ENCODE peak calls at places on chromosome 2, in ten cellular contexts. Y is iPS DF 6.9; X is MG63; M is stimulated activated effector memory CD8-positive, alpha-beta T cell treated with anti-CD3 and anti-CD28 coated beads, Interleukin-12 subunit alpha, Interleukin-12 subunit beta, amount 100 ng/mL, for 72 hours; A is cardiac muscle cell; E is G401; B is neural crest cell; J is GM10248; R is amniotic stem cell; D is GM19239. P is an unnamed sample.

GRCh38 chr2:225437319-225437718 is 37.8 kb downstream of the NYAP2 start:
- DNase-seq in Y (no peak), X (no peak), M (no peak), A (no peak), E (no peak), B (no peak), J (no peak), R (no peak), D (no peak), P (no peak)

GRCh38 chr2:191714925-191715324 is 37.0 kb downstream of the NABP1 start:
- DNase-seq in Y (no peak), X (no peak), M (no peak), A (no peak), E (no peak), B (no peak), J (no peak), R (no peak), D (no peak), P (no peak)

GRCh38 chr2:187718092-187718491 is 163.9 kb upstream of the TFPI start:
- DNase-seq in Y (no peak), X (no peak), M (no peak), A (no peak), E (no peak), B (no peak), J (no peak), R (no peak), D (no peak), P (no peak)

GRCh38 chr2:85243101-85244072 is 84.4 kb downstream of the TGOLN2 start:
- DNase-seq in Y (no peak), X (peak; percentile 13), M (no peak), A (peak; percentile 60), E (no peak), B (peak; percentile 60), J (no peak), R (no peak), D (no peak), P (peak; percentile 42)

GRCh38 chr2:109415460-109416004 is 198.2 kb downstream of the SEPTIN10 start:
- DNase-seq in Y (no peak), X (no peak), M (no peak), A (peak; percentile 23), E (no peak), B (no peak), J (no peak), R (no peak), D (no peak), P (no peak)

GRCh38 chr2:32965523-32966171 is 18.9 kb downstream of the LTBP1 start:
- DNase-seq in Y (no peak), X (no peak), M (no peak), A (no peak), E (no peak), B (no peak), J (no peak), R (no peak), D (no peak), P (no peak)

GRCh38 chr2:233023761-233024410 is 8.6 kb upstream of the NEU2 start:
- DNase-seq in Y (no peak), X (no peak), M (no peak), A (no peak), E (no peak), B (no peak), J (no peak), R (no peak), D (no peak), P (no peak)

GRCh38 chr2:32559136-32559535 is 68.7 kb upstream of the TTC27 start:
- DNase-seq in Y (no peak), X (no peak), M (no peak), A (peak; percentile 22), E (peak; percentile 33), B (no peak), J (no peak), R (no peak), D (no peak), P (peak; percentile 94)

GRCh38 chr2:98912221-98912851 is 23.7 kb downstream of the CRACDL start:
- DNase-seq in Y (no peak), X (peak; percentile 97), M (no peak), A (no peak), E (peak; percentile 61), B (no peak), J (no peak), R (peak; percentile 68), D (no peak), P (peak; percentile 15)

GRCh38 chr2:39141346-39142011 is 20.6 kb upstream of the SOS1 start:
- DNase-seq in Y (no peak), X (peak; percentile 58), M (no peak), A (peak; percentile 34), E (peak; percentile 82), B (no peak), J (no peak), R (no peak), D (no peak), P (peak; percentile 17)

GRCh38 chr2:12488365-12488972 is 228.3 kb upstream of the TRIB2 start:
- DNase-seq in Y (no peak), X (no peak), M (no peak), A (no peak), E (no peak), B (no peak), J (no peak), R (no peak), D (no peak), P (no peak)